ENCODE peak calls at places on chromosomes 4 and X, in nine cellular contexts. One of them, this sample, is unnamed. For H3K9me3 and H3K27me3, the result is how much of the 10 kb centered on the place peaks cover.

GRCh38 chr4:3463556-3464348 is 646 bp downstream of the DOK7 start:
- DNase-seq in aorta: no peak
- DNase-seq in tibial nerve: no peak
- DNase-seq in heart left ventricle: no peak
- DNase-seq in PC-3: no peak
- DNase-seq in astrocyte: no peak
- DNase-seq in H9: no peak
- DNase-seq in SJSA1: no peak
- DNase-seq in psoas muscle: peak
- DNase-seq in this sample: no peak

GRCh38 chr4:104015680-104016079 is 295.9 kb upstream of the TACR3 start:
- DNase-seq in SJSA1: no peak
- DNase-seq in aorta: no peak
- DNase-seq in H9: no peak
- DNase-seq in tibial nerve: no peak
- DNase-seq in heart left ventricle: no peak
- DNase-seq in astrocyte: no peak
- DNase-seq in psoas muscle: no peak
- DNase-seq in PC-3: peak
- DNase-seq in this sample: no peak

GRCh38 chr4:163638909-163639308 is 144.4 kb downstream of the TMA16 start:
- DNase-seq in heart left ventricle: no peak
- DNase-seq in SJSA1: no peak
- DNase-seq in tibial nerve: no peak
- DNase-seq in PC-3: peak
- DNase-seq in H9: no peak
- DNase-seq in psoas muscle: no peak
- DNase-seq in aorta: no peak
- DNase-seq in astrocyte: no peak
- DNase-seq in this sample: no peak

GRCh38 chr4:169861592-169861991 is 103.8 kb upstream of the HPF1 start:
- DNase-seq in psoas muscle: no peak
- DNase-seq in H9: no peak
- DNase-seq in aorta: no peak
- DNase-seq in astrocyte: no peak
- DNase-seq in PC-3: peak
- DNase-seq in heart left ventricle: no peak
- DNase-seq in tibial nerve: no peak
- DNase-seq in SJSA1: no peak
- DNase-seq in this sample: no peak

GRCh38 chr4:70559924-70560323 is 32.1 kb upstream of the AMBN start:
- DNase-seq in astrocyte: no peak
- DNase-seq in aorta: no peak
- DNase-seq in psoas muscle: no peak
- DNase-seq in SJSA1: no peak
- DNase-seq in PC-3: no peak
- DNase-seq in H9: no peak
- DNase-seq in tibial nerve: no peak
- DNase-seq in heart left ventricle: no peak
- DNase-seq in this sample: no peak

GRCh38 chr4:87283151-87283550 is 39.5 kb downstream of the HSD17B13 start:
- DNase-seq in SJSA1: no peak
- DNase-seq in PC-3: no peak
- DNase-seq in aorta: no peak
- DNase-seq in heart left ventricle: no peak
- DNase-seq in H9: no peak
- DNase-seq in psoas muscle: no peak
- DNase-seq in tibial nerve: no peak
- DNase-seq in astrocyte: no peak
- DNase-seq in this sample: no peak

GRCh38 chr4:105624530-105624929 is 72.1 kb downstream of the ARHGEF38 start:
- DNase-seq in psoas muscle: peak
- DNase-seq in aorta: peak
- DNase-seq in heart left ventricle: peak
- DNase-seq in SJSA1: no peak
- DNase-seq in PC-3: no peak
- DNase-seq in tibial nerve: no peak
- DNase-seq in astrocyte: peak
- DNase-seq in H9: no peak
- DNase-seq in this sample: no peak

GRCh38 chr4:41207330-41207831 is 7.0 kb downstream of the APBB2 start:
- DNase-seq in PC-3: no peak
- DNase-seq in SJSA1: no peak
- DNase-seq in tibial nerve: peak
- DNase-seq in psoas muscle: peak
- DNase-seq in aorta: no peak
- DNase-seq in heart left ventricle: no peak
- DNase-seq in H9: no peak
- DNase-seq in astrocyte: no peak
- DNase-seq in this sample: no peak

GRCh38 chrX:118675966-118676349 is 51.4 kb upstream of the IL13RA1 start:
- DNase-seq in astrocyte: no peak
- DNase-seq in aorta: no peak
- DNase-seq in SJSA1: no peak
- DNase-seq in PC-3: no peak
- DNase-seq in psoas muscle: no peak
- DNase-seq in H9: no peak
- DNase-seq in heart left ventricle: no peak
- DNase-seq in tibial nerve: no peak
- DNase-seq in this sample: no peak

GRCh38 chr4:156547439-156547838 is 424.2 kb downstream of the PDGFC start:
- DNase-seq in H9: no peak
- DNase-seq in astrocyte: peak
- DNase-seq in PC-3: peak
- DNase-seq in aorta: no peak
- DNase-seq in SJSA1: peak
- DNase-seq in tibial nerve: no peak
- DNase-seq in psoas muscle: no peak
- DNase-seq in heart left ventricle: no peak
- DNase-seq in this sample: no peak

GRCh38 chr4:120007171-120007894 is 59.3 kb downstream of the MAD2L1 start:
- DNase-seq in SJSA1: no peak
- DNase-seq in astrocyte: peak
- DNase-seq in psoas muscle: no peak
- DNase-seq in PC-3: peak
- DNase-seq in aorta: no peak
- DNase-seq in H9: no peak
- DNase-seq in tibial nerve: no peak
- DNase-seq in heart left ventricle: no peak
- DNase-seq in this sample: no peak

GRCh38 chrX:107448625-107449468 is 605 bp upstream of the FRMPD3 start:
- DNase-seq in H9: peak
- DNase-seq in psoas muscle: no peak
- DNase-seq in heart left ventricle: no peak
- DNase-seq in tibial nerve: no peak
- DNase-seq in astrocyte: no peak
- DNase-seq in SJSA1: no peak
- DNase-seq in aorta: no peak
- DNase-seq in PC-3: peak
- DNase-seq in this sample: no peak

GRCh38 chr4:173057906-173058305 is 110.7 kb upstream of the GALNT7 start:
- DNase-seq in SJSA1: no peak
- DNase-seq in H9: no peak
- DNase-seq in astrocyte: peak
- DNase-seq in PC-3: peak
- DNase-seq in psoas muscle: no peak
- DNase-seq in heart left ventricle: no peak
- DNase-seq in tibial nerve: no peak
- DNase-seq in aorta: no peak
- DNase-seq in this sample: no peak

GRCh38 chr4:67500373-67500772 is 44.9 kb downstream of the CENPC start:
- DNase-seq in psoas muscle: no peak
- DNase-seq in tibial nerve: no peak
- DNase-seq in astrocyte: no peak
- DNase-seq in aorta: no peak
- DNase-seq in SJSA1: no peak
- DNase-seq in H9: no peak
- DNase-seq in PC-3: no peak
- DNase-seq in heart left ventricle: no peak
- DNase-seq in this sample: no peak

GRCh38 chr4:120589787-120590186 is 332.7 kb downstream of the PRDM5 start:
- DNase-seq in H9: no peak
- DNase-seq in SJSA1: no peak
- DNase-seq in aorta: no peak
- DNase-seq in psoas muscle: no peak
- DNase-seq in tibial nerve: no peak
- DNase-seq in heart left ventricle: no peak
- DNase-seq in PC-3: no peak
- DNase-seq in astrocyte: no peak
- DNase-seq in this sample: no peak

GRCh38 chr4:4791299-4791798 is 68.1 kb upstream of the MSX1 start:
- DNase-seq in PC-3: no peak
- DNase-seq in aorta: peak
- DNase-seq in tibial nerve: no peak
- DNase-seq in H9: no peak
- DNase-seq in heart left ventricle: no peak
- DNase-seq in psoas muscle: no peak
- DNase-seq in astrocyte: peak
- DNase-seq in SJSA1: no peak
- DNase-seq in this sample: no peak
- H3K9me3 ChIP-seq in PC-3: under half
- H3K9me3 ChIP-seq in aorta: under half
- H3K9me3 ChIP-seq in tibial nerve: under half
- H3K9me3 ChIP-seq in H9: under half
- H3K9me3 ChIP-seq in heart left ventricle: under half
- H3K9me3 ChIP-seq in psoas muscle: under half
- H3K9me3 ChIP-seq in astrocyte: under half
- H3K9me3 ChIP-seq in SJSA1: under half
- H3K9me3 ChIP-seq in this sample: under half

DNA sequence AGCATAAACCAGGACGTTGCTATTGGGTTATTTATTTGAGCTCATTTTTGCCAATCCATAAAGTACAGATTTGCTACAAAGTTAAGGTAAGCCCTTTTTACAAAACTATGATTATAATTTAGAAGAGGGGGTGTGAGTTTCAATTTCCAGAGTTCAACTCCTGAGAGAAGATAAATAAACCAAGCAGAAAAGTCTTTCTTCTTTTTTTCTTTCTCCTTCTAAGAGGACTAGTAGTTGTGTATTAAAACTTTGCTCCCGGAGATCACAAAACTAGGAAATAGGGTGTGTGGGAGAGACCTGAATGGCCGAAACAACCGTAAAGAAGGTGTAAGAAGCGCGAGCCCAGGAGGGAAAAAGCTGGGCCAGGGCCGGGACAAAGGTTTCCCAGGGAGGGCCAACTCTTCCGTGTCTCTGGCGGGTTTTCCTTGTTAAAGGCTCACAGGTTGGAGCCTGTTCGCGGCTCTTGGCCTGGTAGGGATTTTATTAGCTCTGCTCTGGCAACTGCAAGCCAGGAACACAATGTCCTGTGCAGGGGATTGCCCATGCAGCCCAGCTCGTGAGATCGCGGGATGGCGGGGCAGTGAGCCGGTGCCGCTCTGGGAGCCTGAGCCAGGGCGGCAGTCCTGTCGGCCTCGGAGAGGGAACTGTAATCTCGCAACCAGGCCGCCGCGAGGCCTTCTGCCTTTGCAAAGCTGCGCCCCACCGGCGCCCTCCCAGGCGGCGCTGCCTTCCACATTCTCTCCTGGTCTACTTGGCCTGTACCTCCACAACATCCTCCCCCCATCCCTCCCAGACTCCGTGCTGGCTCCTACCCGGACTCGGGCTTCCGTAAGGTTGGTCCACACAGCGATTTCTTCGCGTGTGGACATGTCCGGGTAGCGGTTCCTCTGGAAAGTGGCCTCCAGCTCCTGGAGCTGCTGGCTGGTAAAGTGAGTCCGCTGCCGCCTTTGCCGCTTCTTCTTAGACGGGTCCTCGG is 2.2 kb downstream of the PITX2 start:
- DNase-seq in SJSA1: no peak
- DNase-seq in aorta: no peak
- DNase-seq in astrocyte: peak
- DNase-seq in PC-3: peak
- DNase-seq in H9: peak
- DNase-seq in heart left ventricle: no peak
- DNase-seq in tibial nerve: no peak
- DNase-seq in psoas muscle: peak
- DNase-seq in this sample: no peak
- H3K27me3 ChIP-seq in SJSA1: under half
- H3K27me3 ChIP-seq in aorta: under half
- H3K27me3 ChIP-seq in astrocyte: half or more
- H3K27me3 ChIP-seq in PC-3: half or more
- H3K27me3 ChIP-seq in H9: half or more
- H3K27me3 ChIP-seq in heart left ventricle: half or more
- H3K27me3 ChIP-seq in tibial nerve: under half
- H3K27me3 ChIP-seq in psoas muscle: under half
- H3K27me3 ChIP-seq in this sample: under half

DNA sequence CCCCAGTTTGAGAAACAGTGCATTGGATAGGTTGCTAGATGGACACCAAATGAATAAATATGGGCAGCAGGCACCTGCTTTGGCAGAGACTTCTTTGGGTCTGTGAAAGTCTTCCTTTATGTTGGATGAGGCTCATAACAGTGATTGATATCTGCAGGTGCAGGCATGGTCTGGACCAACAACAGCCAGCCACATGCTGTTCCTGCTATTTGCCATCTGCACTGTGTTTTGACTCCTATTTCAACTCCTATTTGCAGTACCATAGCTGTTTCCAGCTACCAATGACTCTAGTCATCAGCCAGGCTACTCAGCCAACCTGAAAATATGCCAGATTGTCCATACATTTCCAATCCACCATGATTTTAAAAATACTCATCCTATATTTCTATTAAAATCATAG is 60.9 kb downstream of the ANAPC4 start:
- DNase-seq in astrocyte: no peak
- DNase-seq in psoas muscle: no peak
- DNase-seq in tibial nerve: no peak
- DNase-seq in SJSA1: no peak
- DNase-seq in heart left ventricle: no peak
- DNase-seq in PC-3: no peak
- DNase-seq in aorta: no peak
- DNase-seq in H9: no peak
- DNase-seq in this sample: no peak
- H3K27ac ChIP-seq in astrocyte: no peak
- H3K27ac ChIP-seq in psoas muscle: peak
- H3K27ac ChIP-seq in tibial nerve: no peak
- H3K27ac ChIP-seq in SJSA1: no peak
- H3K27ac ChIP-seq in heart left ventricle: no peak
- H3K27ac ChIP-seq in PC-3: no peak
- H3K27ac ChIP-seq in aorta: no peak
- H3K27ac ChIP-seq in H9: no peak
- H3K27ac ChIP-seq in this sample: no peak

DNA sequence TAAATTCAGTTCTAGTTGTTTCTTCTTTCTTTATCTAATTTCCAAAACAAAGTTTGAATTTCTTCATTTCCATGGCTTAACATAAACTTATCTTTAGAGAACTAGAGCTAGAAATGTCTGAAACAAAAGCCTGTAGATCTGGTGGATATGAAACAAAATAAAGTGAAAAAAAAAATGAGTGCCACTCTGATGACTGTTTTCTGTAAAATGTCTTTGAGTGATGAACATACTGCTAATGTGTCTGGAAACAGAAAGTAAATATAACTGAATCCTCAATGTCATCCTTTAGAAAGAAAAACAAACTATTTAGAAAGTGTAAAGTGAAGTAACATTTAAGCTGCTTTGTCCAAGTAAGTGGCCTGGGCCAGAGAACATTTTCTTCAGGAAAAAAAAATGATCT is 809.2 kb downstream of the FAT4 start:
- DNase-seq in astrocyte: peak
- DNase-seq in heart left ventricle: no peak
- DNase-seq in H9: no peak
- DNase-seq in psoas muscle: no peak
- DNase-seq in aorta: no peak
- DNase-seq in PC-3: no peak
- DNase-seq in tibial nerve: no peak
- DNase-seq in SJSA1: no peak
- DNase-seq in this sample: no peak
- H3K9me3 ChIP-seq in astrocyte: under half
- H3K9me3 ChIP-seq in heart left ventricle: under half
- H3K9me3 ChIP-seq in H9: under half
- H3K9me3 ChIP-seq in psoas muscle: under half
- H3K9me3 ChIP-seq in aorta: under half
- H3K9me3 ChIP-seq in PC-3: under half
- H3K9me3 ChIP-seq in tibial nerve: under half
- H3K9me3 ChIP-seq in SJSA1: under half
- H3K9me3 ChIP-seq in this sample: under half